ENCODE peak calls at places on chromosomes 2 and 18, in four cellular contexts. G is A549, D is psoas muscle, A is HCT116. C is an unnamed sample.

GRCh38 chr18:11857177-11857887 is 6.1 kb downstream of the CHMP1B start:
- DNase-seq in G (peak; percentile 99), A (peak; percentile 95), D (peak; percentile 85), C (peak; percentile 92)

GRCh38 chr2:99771691-99772333 is 282.0 kb upstream of the REV1 start:
- DNase-seq in A (no peak), D (no peak), G (no peak), C (no peak)

GRCh38 chr2:104853926-104854506 is at the start of gene POU3F3:
- DNase-seq in A (no peak), G (peak; percentile 60), D (peak; percentile 59), C (no peak)

GRCh38 chr2:150169230-150169629 is 318.2 kb downstream of the RND3 start:
- DNase-seq in G (peak; percentile 55), A (no peak), D (peak; percentile 30), C (no peak)

GRCh38 chr2:171325886-171326585 is 107.8 kb downstream of the METTL8 start:
- DNase-seq in G (no peak), D (no peak), A (no peak), C (no peak)

GRCh38 chr18:934518-935123 is 29.9 kb downstream of the ADCYAP1 start:
- DNase-seq in D (no peak), A (no peak), G (no peak), C (no peak)

GRCh38 chr2:2828774-2829368 is 497.8 kb upstream of the MYT1L start:
- DNase-seq in A (no peak), G (no peak), D (peak; percentile 39), C (no peak)

GRCh38 chr2:197915548-197916265 is 111.3 kb downstream of the PLCL1 start:
- DNase-seq in A (no peak), D (no peak), G (no peak), C (no peak)

GRCh38 chr2:222239945-222240675 is 58.7 kb downstream of the PAX3 start:
- DNase-seq in G (no peak), D (no peak), A (no peak), C (no peak)

GRCh38 chr18:77366067-77366724 is 116.5 kb downstream of the GALR1 start:
- DNase-seq in A (no peak), D (no peak), G (no peak), C (no peak)

GRCh38 chr2:137705296-137705695 is 259.0 kb upstream of the HNMT start:
- DNase-seq in A (no peak), G (no peak), D (no peak), C (no peak)

GRCh38 chr2:37085731-37086147 is 1.4 kb downstream of the GPATCH11 start:
- DNase-seq in A (no peak), G (peak; percentile 8), D (no peak), C (peak; percentile 17)

GRCh38 chr2:109239720-109240119 is 110.7 kb downstream of the SH3RF3 start:
- DNase-seq in A (no peak), D (no peak), G (no peak), C (no peak)

GRCh38 chr2:138577066-138577465 is 75.5 kb downstream of the SPOPL start:
- DNase-seq in D (no peak), G (no peak), A (no peak), C (no peak)

GRCh38 chr2:33160217-33160616 is 213.5 kb downstream of the LTBP1 start:
- DNase-seq in A (no peak), D (no peak), G (no peak), C (no peak)

GRCh38 chr2:146604521-146604920 is 1240.3 kb upstream of the ACVR2A start:
- DNase-seq in D (no peak), G (no peak), A (no peak), C (no peak)

GRCh38 chr2:47946593-47946992 is 40.3 kb upstream of the FBXO11 start:
- DNase-seq in D (no peak), G (no peak), A (no peak), C (no peak)

GRCh38 chr18:77102246-77103040 is 30.1 kb downstream of the MBP start:
- DNase-seq in A (no peak), G (no peak), D (no peak), C (peak; percentile 86)

GRCh38 chr2:36626756-36627155 is 28.8 kb upstream of the FEZ2 start:
- DNase-seq in G (no peak), A (no peak), D (no peak), C (no peak)

GRCh38 chr2:204982303-204982702 is 437.0 kb downstream of the PARD3B start:
- DNase-seq in G (peak; percentile 2), A (no peak), D (no peak), C (peak; percentile 12)

GRCh38 chr2:71605173-71605641 is 151.8 kb downstream of the DYSF start:
- DNase-seq in G (no peak), A (no peak), D (peak; percentile 4), C (no peak)

GRCh38 chr2:96882230-96882629 is 12.3 kb upstream of the SEMA4C start:
- DNase-seq in D (no peak), A (no peak), G (no peak), C (no peak)

GRCh38 chr2:221529943-221530652 is 42.0 kb downstream of the EPHA4 start:
- DNase-seq in A (no peak), D (no peak), G (peak; percentile 24), C (peak; percentile 78)

GRCh38 chr2:15943914-15944313 is 3.6 kb downstream of the MYCN start:
- DNase-seq in D (no peak), G (peak; percentile 10), A (no peak), C (no peak)

GRCh38 chr2:180474716-180475115 is 467.6 kb upstream of the CWC22 start:
- DNase-seq in D (no peak), G (no peak), A (no peak), C (no peak)

DNA sequence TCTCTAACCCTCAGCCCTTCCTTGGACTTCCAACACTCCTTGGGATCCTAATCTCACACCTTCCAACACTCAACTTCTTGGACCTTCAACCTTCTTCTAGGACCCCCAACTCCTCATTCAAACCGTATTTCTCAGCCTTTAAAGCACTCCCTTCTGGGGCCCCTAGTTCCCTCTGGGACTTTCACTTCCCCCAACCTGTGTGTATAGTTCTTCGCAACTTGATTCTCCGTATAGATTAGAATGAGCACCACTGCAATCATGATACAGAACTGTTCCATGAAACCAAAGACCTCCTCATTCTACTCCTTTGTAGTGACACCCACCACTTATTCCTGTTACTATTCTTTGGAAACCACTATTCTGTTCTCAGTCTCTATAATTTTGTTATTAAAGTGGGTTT is 62.0 kb upstream of the NFU1 start:
- DNase-seq in D (no peak), G (no peak), A (no peak), C (no peak)
- TF ChIP-seq CTCF in D (no peak), G (no peak), A (no peak), C (no peak)

GRCh38 chr2:218405365-218406208 is 5.9 kb downstream of the CTDSP1 start:
- DNase-seq in D (peak; percentile 37), A (no peak), G (no peak), C (no peak)
- H3K4me3 ChIP-seq in D (peak overlapping the region; percentile 60), A (peak overlapping the region; percentile 30), G (peak overlapping the region; percentile 28), C (peak overlapping the region; percentile 28)

GRCh38 chr2:133433455-133434451 is 134.5 kb downstream of the NCKAP5 start:
- DNase-seq in D (no peak), A (no peak), G (no peak), C (no peak)

GRCh38 chr2:133434962-133435668 is 133.1 kb downstream of the NCKAP5 start:
- DNase-seq in D (no peak), A (no peak), G (peak; percentile 91), C (peak; percentile 9)

GRCh38 chr2:133431289-133431688 is 137.0 kb downstream of the NCKAP5 start:
- DNase-seq in G (peak; percentile 38), A (no peak), D (no peak), C (no peak)
- TF ChIP-seq CTCF in G (no peak), A (no peak), D (no peak), C (no peak)

GRCh38 chr2:66445781-66446177 is 10.9 kb downstream of the MEIS1 start:
- DNase-seq in G (no peak), D (peak; percentile 30), A (no peak), C (no peak)
- H3K4me3 ChIP-seq in G (no peak overlapping the region), D (peak overlapping the region; percentile 46), A (no peak overlapping the region), C (peak overlapping the region; percentile 83)

GRCh38 chr2:223601932-223602676 is at the start of gene SCG2:
- DNase-seq in A (peak; percentile 59), D (peak; percentile 71), G (peak; percentile 77), C (peak; percentile 60)
- TF ChIP-seq CTCF in A (peak; percentile 27), D (peak; percentile 36), G (peak; percentile 52), C (peak; percentile 16)

C was measured in HFF-Myc.